ENCODE peak calls at places on chromosomes 6 and 20, in five cellular contexts. Y is brain microvascular endothelial cell, R is cardiac muscle cell, C is astrocyte of the spinal cord, L is GM06990. F is an unnamed sample.

GRCh38 chr20:60362531-60362930 is 404.3 kb downstream of the CDH26 start:
- DNase-seq in Y (peak), R (no peak), C (no peak), L (no peak), F (no peak)

GRCh38 chr6:87276624-87277023 is 45.8 kb upstream of the SMIM8 start:
- DNase-seq in Y (no peak), R (no peak), C (no peak), L (no peak), F (no peak)

GRCh38 chr6:157513004-157513603 is 132.1 kb downstream of the ZDHHC14 start:
- DNase-seq in Y (no peak), R (no peak), C (no peak), L (no peak), F (no peak)

GRCh38 chr6:158635427-158636073 is 9.0 kb downstream of the DYNLT1 start:
- DNase-seq in Y (no peak), R (no peak), C (no peak), L (no peak), F (no peak)

GRCh38 chr20:20084296-20084752 is 32.0 kb downstream of the CFAP61 start:
- DNase-seq in Y (no peak), R (no peak), C (no peak), L (no peak), F (no peak)

GRCh38 chr6:140252099-140252498 is 877.7 kb upstream of the CITED2 start:
- DNase-seq in Y (no peak), R (no peak), C (no peak), L (no peak), F (no peak)

GRCh38 chr6:13716955-13717295 is 5.3 kb upstream of the RANBP9 start:
- DNase-seq in Y (no peak), R (no peak), C (no peak), L (no peak), F (no peak)

GRCh38 chr6:39021779-39022178 is 26.8 kb upstream of the GLP1R start:
- DNase-seq in Y (no peak), R (no peak), C (no peak), L (no peak), F (no peak)

GRCh38 chr6:40623931-40624330 is 36.8 kb upstream of the LRFN2 start:
- DNase-seq in Y (no peak), R (no peak), C (no peak), L (no peak), F (no peak)

GRCh38 chr6:87154641-87155271 is 609 bp upstream of the ZNF292 start:
- DNase-seq in Y (peak), R (no peak), C (peak), L (no peak), F (peak)

GRCh38 chr6:136525586-136526195 is 24.5 kb downstream of the MAP7 start:
- DNase-seq in Y (no peak), R (no peak), C (no peak), L (no peak), F (no peak)

GRCh38 chr6:149714442-149714841 is 3.5 kb downstream of the LATS1 start:
- DNase-seq in Y (no peak), R (no peak), C (no peak), L (no peak), F (no peak)

GRCh38 chr6:153941768-153942167 is 97.3 kb upstream of the OPRM1 start:
- DNase-seq in Y (no peak), R (no peak), C (no peak), L (no peak), F (no peak)

GRCh38 chr20:64130271-64130670 is 22.9 kb upstream of the NPBWR2 start:
- DNase-seq in Y (no peak), R (no peak), C (no peak), L (no peak), F (no peak)

GRCh38 chr20:64129146-64129782 is 21.9 kb upstream of the NPBWR2 start:
- DNase-seq in Y (no peak), R (no peak), C (no peak), L (no peak), F (no peak)

GRCh38 chr20:64130876-64131275 is 23.5 kb upstream of the NPBWR2 start:
- DNase-seq in Y (no peak), R (no peak), C (no peak), L (no peak), F (no peak)

GRCh38 chr20:64133951-64134407 is 26.6 kb upstream of the NPBWR2 start:
- DNase-seq in Y (no peak), R (no peak), C (no peak), L (no peak), F (no peak)

DNA sequence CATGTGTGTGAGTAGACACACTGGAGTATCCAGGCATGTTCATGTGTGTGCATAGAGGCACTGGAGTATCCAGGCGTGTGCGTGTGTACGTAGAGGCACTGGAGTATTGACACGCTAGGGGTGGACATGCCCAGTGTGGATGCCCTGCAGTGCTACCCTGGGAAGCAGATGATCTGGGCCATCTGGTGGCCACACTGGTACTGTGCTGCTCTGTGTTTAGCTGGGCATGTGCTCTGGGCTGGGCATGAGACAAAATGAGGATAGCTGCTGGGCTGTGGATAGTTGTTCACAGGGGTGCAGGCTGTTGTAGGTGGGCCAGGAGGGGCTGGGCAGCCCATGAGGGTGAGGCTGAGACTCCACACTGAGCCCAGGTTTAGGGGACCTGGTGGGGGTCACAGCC is 24.0 kb upstream of the NPBWR2 start:
- DNase-seq in Y (no peak), R (no peak), C (no peak), L (no peak), F (no peak)
- TF ChIP-seq CTCF in Y (peak), R (peak), C (peak), L (no peak), F (peak)

GRCh38 chr6:85126448-85127178 is 323.3 kb upstream of the NT5E start:
- DNase-seq in Y (peak), R (peak), C (peak), L (peak), F (no peak)
- H3K4me3 ChIP-seq in Y (no peak), R (no peak), C (no peak), L (no peak), F (peak)

GRCh38 chr6:80425089-80425823 is 318.8 kb downstream of the BCKDHB start:
- DNase-seq in Y (peak), R (no peak), C (peak), L (no peak), F (peak)
- TF ChIP-seq CTCF in Y (no peak), R (no peak), C (peak), L (no peak), F (no peak)

GRCh38 chr6:85675030-85675819 is 32.5 kb upstream of the SYNCRIP start:
- DNase-seq in Y (peak), R (no peak), C (peak), L (no peak), F (no peak)
- H3K4me3 ChIP-seq in Y (peak), R (peak), C (peak), L (peak), F (peak)

GRCh38 chr20:54218470-54218869 is 10.6 kb downstream of the PFDN4 start:
- DNase-seq in Y (no peak), R (no peak), C (no peak), L (no peak), F (no peak)

GRCh38 chr20:54220722-54221121 is 12.8 kb downstream of the PFDN4 start:
- DNase-seq in Y (no peak), R (no peak), C (no peak), L (no peak), F (no peak)

GRCh38 chr20:54217762-54218161 is 9.9 kb downstream of the PFDN4 start:
- DNase-seq in Y (no peak), R (no peak), C (no peak), L (no peak), F (no peak)

GRCh38 chr20:54221383-54221782 is 13.5 kb downstream of the PFDN4 start:
- DNase-seq in Y (no peak), R (no peak), C (no peak), L (no peak), F (no peak)

DNA sequence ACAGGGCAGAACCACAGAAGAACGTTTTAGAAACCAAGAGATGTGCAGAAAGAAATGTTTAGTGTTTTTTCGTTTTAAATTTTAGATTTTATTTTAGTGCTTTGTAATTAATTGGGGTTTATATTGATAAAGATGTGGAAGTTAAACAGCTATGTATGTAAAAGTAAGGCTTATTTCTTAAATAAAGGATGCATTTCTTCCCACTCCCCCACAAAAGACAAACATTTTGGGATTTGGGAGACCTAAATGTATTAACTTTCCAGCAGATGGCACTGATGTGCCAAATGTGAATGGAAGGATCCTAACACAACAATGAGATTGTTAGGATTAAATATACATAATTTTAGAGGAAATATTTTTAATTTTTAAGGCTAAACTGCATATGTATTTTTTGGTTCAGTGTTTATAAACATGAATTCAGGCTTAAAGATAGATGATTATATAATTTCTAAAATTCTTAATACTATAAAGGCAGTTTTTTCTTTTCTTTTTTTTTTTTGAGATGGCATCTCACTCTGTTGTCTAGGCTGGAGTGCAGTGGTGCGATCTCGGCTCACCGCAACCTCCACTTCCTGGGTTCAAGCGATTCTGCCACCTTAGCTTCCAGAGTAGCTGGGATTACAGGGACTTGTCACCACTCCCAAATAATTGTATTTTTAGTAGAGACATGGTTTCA is 12.0 kb downstream of the PFDN4 start:
- DNase-seq in Y (no peak), R (peak), C (peak), L (no peak), F (no peak)
- TF ChIP-seq CTCF in Y (peak), R (peak), C (peak), L (peak), F (peak)

GRCh38 chr6:56691201-56691595 is 48.5 kb upstream of the DST start:
- DNase-seq in Y (no peak), R (no peak), C (no peak), L (no peak), F (no peak)

GRCh38 chr6:56693988-56694387 is 51.3 kb upstream of the DST start:
- DNase-seq in Y (no peak), R (no peak), C (no peak), L (no peak), F (no peak)

GRCh38 chr6:56692586-56693245 is 50.0 kb upstream of the DST start:
- DNase-seq in Y (no peak), R (no peak), C (peak), L (no peak), F (no peak)

GRCh38 chr6:56695702-56696101 is 53.0 kb upstream of the DST start:
- DNase-seq in Y (no peak), R (no peak), C (no peak), L (no peak), F (no peak)

GRCh38 chr6:56693246-56693607 is 50.5 kb upstream of the DST start:
- DNase-seq in Y (peak), R (no peak), C (peak), L (no peak), F (peak)
- H3K4me3 ChIP-seq in Y (no peak), R (no peak), C (no peak), L (no peak), F (no peak)

GRCh38 chr20:32440069-32440757 is 82.1 kb downstream of the ASXL1 start:
- DNase-seq in Y (no peak), R (no peak), C (no peak), L (no peak), F (no peak)

GRCh38 chr20:32437391-32438074 is 79.4 kb downstream of the ASXL1 start:
- DNase-seq in Y (no peak), R (no peak), C (no peak), L (no peak), F (no peak)

GRCh38 chr20:32438331-32438858 is 80.3 kb downstream of the ASXL1 start:
- DNase-seq in Y (no peak), R (no peak), C (no peak), L (no peak), F (no peak)

GRCh38 chr20:32440758-32441078 is 82.6 kb downstream of the ASXL1 start:
- DNase-seq in Y (no peak), R (no peak), C (no peak), L (no peak), F (no peak)

DNA sequence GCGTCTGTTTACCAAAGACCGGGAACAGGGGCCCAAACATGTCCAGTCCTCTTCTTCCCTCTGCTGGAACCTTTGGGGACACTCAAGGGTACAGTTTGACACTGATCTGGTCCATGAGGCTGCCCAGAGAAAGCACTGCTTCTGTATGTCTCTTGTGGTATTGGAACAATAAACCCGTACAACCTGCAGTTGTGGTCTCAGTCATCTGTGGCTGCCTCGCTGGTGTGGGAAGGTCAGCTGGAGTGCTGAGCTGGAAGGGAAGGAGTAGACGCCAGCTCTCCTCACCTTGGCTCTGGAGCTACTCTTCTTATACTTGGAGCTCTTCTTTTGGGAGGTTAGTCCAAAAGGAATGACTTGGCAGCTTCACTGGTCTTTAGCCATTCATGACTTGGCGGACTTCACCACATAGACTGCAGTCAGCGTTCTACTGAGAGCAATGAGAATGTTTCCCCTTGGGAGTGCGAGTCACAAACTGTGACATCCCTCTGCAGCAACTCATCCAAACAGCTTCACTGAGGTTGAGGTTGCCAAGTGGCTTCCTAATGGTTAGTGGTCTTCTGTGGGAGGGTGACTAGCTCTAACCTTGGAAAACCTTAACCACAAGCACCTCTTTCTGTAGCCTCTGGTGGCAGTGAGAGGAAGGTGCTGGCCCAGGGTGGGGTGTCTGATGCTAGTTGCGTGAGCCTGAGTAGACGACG is 81.2 kb downstream of the ASXL1 start:
- DNase-seq in Y (peak), R (no peak), C (peak), L (no peak), F (peak)
- TF ChIP-seq CTCF in Y (peak), R (no peak), C (peak), L (no peak), F (no peak)

DNA sequence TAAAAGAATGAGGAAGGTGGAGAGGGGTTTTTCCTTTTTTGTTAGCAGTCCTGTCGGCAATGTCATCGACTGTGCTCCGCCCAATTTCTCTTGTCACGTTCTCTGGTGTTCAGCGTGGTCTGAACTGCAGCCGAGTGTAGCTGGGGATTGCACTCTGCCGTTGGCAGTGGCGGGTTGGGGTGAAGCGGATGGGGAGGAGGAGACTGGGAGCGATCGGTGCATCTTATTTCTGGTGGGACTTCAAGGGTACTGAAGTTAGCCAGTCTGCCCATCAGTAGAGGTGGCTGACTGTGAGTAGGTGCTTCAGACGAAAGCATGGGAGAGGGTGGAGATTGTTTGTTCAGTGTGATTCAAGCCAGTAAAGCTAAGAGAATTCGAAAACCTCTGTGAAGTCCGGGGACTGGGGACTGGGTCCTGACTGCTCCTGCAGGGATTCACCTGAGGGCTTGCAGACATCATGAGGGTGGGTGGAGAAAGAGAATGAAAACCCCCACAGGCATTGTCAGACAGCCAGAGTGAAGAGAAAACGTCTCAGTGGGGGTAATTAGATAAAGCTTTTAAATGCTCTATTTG is 5.1 kb downstream of the RREB1 start:
- DNase-seq in Y (no peak), R (peak), C (no peak), L (peak), F (no peak)
- H3K4me3 ChIP-seq in Y (no peak), R (no peak), C (no peak), L (peak), F (peak)

F was measured in AG04449.